ENCODE peak calls at places on chromosome 2, in eight cellular contexts. Z is GM23338, B is transverse colon, X is K562, H is Panc1, N is SK-N-SH, I is spleen, F is stomach. Y is an unnamed sample.
A peak's percentile ranks its signal among the peaks of the same experiment; 100 is the strongest.

GRCh38 chr2:109396338-109397180 is 217.2 kb downstream of the SEPTIN10 start:
- DNase-seq in Z (peak; percentile 37), B (no peak), X (no peak), H (no peak), N (no peak), I (no peak), F (no peak), Y (no peak)

GRCh38 chr2:15613736-15614429 is 22.2 kb downstream of the DDX1 start:
- DNase-seq in Z (no peak), B (no peak), X (no peak), H (no peak), N (no peak), I (no peak), F (no peak), Y (no peak)

GRCh38 chr2:143807192-143807591 is 678.0 kb downstream of the ARHGAP15 start:
- DNase-seq in Z (no peak), B (no peak), X (no peak), H (no peak), N (no peak), I (no peak), F (no peak), Y (no peak)

GRCh38 chr2:150145312-150145711 is 342.2 kb downstream of the RND3 start:
- DNase-seq in Z (no peak), B (no peak), X (no peak), H (no peak), N (no peak), I (no peak), F (no peak), Y (no peak)

GRCh38 chr2:73903313-73903712 is 10.5 kb downstream of the ACTG2 start:
- DNase-seq in Z (no peak), B (no peak), X (no peak), H (no peak), N (no peak), I (no peak), F (no peak), Y (no peak)

GRCh38 chr2:23901966-23902942 is 24.7 kb downstream of the ATAD2B start:
- DNase-seq in Z (no peak), B (no peak), X (no peak), H (no peak), N (no peak), I (no peak), F (no peak), Y (no peak)

GRCh38 chr2:112141623-112142001 is 3.4 kb downstream of the FBLN7 start:
- DNase-seq in Z (no peak), B (no peak), X (no peak), H (no peak), N (no peak), I (no peak), F (no peak), Y (no peak)

GRCh38 chr2:226088366-226088674 is 688.8 kb downstream of the NYAP2 start:
- DNase-seq in Z (no peak), B (no peak), X (no peak), H (no peak), N (no peak), I (peak; percentile 66), F (no peak), Y (no peak)

GRCh38 chr2:112048887-112049286 is 6.2 kb upstream of the TMEM87B start:
- DNase-seq in Z (peak; percentile 64), B (peak; percentile 20), X (peak; percentile 29), H (peak; percentile 54), N (peak; percentile 42), I (no peak), F (no peak), Y (no peak)

GRCh38 chr2:21395366-21395765 is 271.6 kb downstream of the TDRD15 start:
- DNase-seq in Z (peak; percentile 4), B (no peak), X (no peak), H (no peak), N (peak; percentile 29), I (no peak), F (no peak), Y (no peak)

GRCh38 chr2:75100011-75100680 is 99.2 kb downstream of the TACR1 start:
- DNase-seq in Z (no peak), B (no peak), X (no peak), H (no peak), N (peak; percentile 7), I (no peak), F (no peak), Y (no peak)

GRCh38 chr2:238699307-238700121 is 148.4 kb upstream of the TWIST2 start:
- DNase-seq in Z (no peak), B (no peak), X (no peak), H (no peak), N (no peak), I (no peak), F (no peak), Y (no peak)

GRCh38 chr2:233974530-233975071 is 57.4 kb downstream of the TRPM8 start:
- DNase-seq in Z (no peak), B (no peak), X (no peak), H (peak; percentile 95), N (peak; percentile 32), I (no peak), F (no peak), Y (peak; percentile 49)

GRCh38 chr2:133591164-133591563 is 22.9 kb upstream of the NCKAP5 start:
- DNase-seq in Z (peak; percentile 7), B (peak; percentile 30), X (no peak), H (no peak), N (peak; percentile 6), I (no peak), F (peak; percentile 42), Y (no peak)

GRCh38 chr2:230472619-230473018 is 56.6 kb downstream of the SP100 start:
- DNase-seq in Z (no peak), B (no peak), X (no peak), H (no peak), N (no peak), I (no peak), F (no peak), Y (no peak)

GRCh38 chr2:138787053-138787666 is 7.0 kb upstream of the NXPH2 start:
- DNase-seq in Z (peak; percentile 56), B (no peak), X (no peak), H (peak; percentile 18), N (peak; percentile 49), I (no peak), F (no peak), Y (no peak)

GRCh38 chr2:168545439-168546082 is 89.5 kb downstream of the CERS6 start:
- DNase-seq in Z (no peak), B (no peak), X (no peak), H (peak; percentile 2), N (no peak), I (no peak), F (no peak), Y (no peak)

DNA sequence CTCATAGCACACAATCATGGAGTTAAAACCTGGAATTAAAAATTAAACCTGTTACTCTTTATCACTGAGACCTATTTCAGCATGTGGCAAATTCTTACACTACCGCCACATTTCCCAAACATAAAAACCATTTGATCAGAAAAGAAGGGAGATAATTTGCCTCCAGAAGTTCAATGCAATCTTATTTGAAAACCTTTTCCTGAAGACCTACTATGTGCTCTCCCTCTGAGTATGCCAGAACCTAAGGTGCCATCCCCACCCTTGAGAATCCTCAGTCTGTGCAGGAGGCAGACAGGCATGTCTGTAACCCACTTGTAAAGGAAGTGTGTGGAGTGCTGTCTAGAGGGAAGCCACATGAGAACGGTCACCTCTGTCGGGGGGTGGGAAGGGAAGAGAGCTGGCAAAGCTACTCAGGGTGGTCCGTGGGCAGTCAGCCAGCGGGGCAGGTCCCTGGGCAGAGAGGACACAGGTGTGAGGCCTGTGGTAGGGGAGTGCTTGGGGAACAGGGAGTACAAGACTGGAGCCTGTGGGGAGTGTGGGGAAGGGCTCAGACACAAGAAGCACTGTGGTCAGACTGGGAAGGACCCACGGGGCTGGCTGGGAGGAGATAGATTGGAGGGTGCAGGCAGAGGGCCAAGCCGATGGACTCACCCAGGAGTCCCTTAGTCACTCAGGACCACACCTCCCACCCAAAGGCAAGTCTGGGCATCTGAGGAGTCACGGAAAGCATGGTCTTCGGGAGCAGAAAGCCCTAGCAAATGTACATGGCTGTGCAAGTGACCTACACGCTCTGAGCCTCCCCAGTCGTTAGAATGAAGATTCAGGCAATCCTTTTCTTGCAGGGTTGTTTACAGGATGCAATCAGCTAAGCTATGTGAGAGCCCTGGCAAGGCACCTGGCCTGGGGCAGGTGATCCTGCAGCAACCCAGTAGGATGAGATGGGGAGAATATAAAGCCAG is 22.8 kb downstream of the CRACDL start:
- DNase-seq in Z (no peak), B (no peak), X (no peak), H (no peak), N (no peak), I (peak; percentile 59), F (peak; percentile 24), Y (no peak)
- H3K4me1 ChIP-seq in Z (peaks cover 15% of the 10 kb centered on the region), B (peaks cover 9% of the 10 kb centered on the region), X (no peaks in the 10 kb centered on the region), H (peaks cover 31% of the 10 kb centered on the region), N (peaks cover 48% of the 10 kb centered on the region), I (peaks cover 35% of the 10 kb centered on the region), F (peaks cover 58% of the 10 kb centered on the region), Y (peaks cover 13% of the 10 kb centered on the region)

GRCh38 chr2:30678410-30679137 is 128.7 kb downstream of the CAPN13 start:
- DNase-seq in Z (no peak), B (no peak), X (no peak), H (no peak), N (no peak), I (no peak), F (peak; percentile 8), Y (no peak)
- H3K4me3 ChIP-seq in Z (no peak overlapping the region), B (no peak overlapping the region), X (no peak overlapping the region), H (no peak overlapping the region), N (no peak overlapping the region), I (no peak overlapping the region), F (no peak overlapping the region), Y (no peak overlapping the region)

GRCh38 chr2:6864251-6864758 is 1.4 kb downstream of the CMPK2 start:
- DNase-seq in Z (no peak), B (no peak), X (no peak), H (no peak), N (no peak), I (no peak), F (no peak), Y (no peak)

GRCh38 chr2:6864938-6865345 is 765 bp downstream of the CMPK2 start:
- DNase-seq in Z (peak; percentile 21), B (peak; percentile 16), X (no peak), H (no peak), N (no peak), I (peak; percentile 91), F (peak; percentile 30), Y (no peak)

GRCh38 chr2:6866239-6866745 is 585 bp upstream of the CMPK2 start:
- DNase-seq in Z (peak; percentile 50), B (peak; percentile 42), X (peak; percentile 29), H (no peak), N (peak; percentile 60), I (peak; percentile 77), F (peak; percentile 44), Y (no peak)

GRCh38 chr2:6865346-6866238 is at the start of gene CMPK2:
- DNase-seq in Z (peak; percentile 84), B (peak; percentile 85), X (peak; percentile 83), H (no peak), N (peak; percentile 95), I (peak; percentile 95), F (peak; percentile 85), Y (no peak)

DNA sequence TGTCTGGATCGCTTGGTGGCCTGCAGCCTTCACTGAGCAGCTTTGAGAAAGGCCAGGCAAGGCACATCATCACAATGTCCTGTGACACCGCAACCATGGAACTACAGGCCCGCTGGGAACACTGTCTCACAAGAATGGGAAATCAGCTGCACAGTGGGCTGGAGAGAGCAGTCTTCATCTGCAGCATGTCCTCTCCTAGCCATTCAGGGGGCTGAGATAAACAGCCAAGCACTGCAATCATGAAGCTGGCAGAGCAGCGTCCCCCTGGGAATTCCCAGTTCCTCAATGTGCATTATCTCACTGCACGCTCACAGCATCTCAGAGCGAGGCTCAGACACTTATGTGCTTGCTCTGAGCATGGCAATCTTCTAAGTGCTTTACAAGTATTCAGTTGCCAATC is 1.9 kb downstream of the CMPK2 start:
- DNase-seq in Z (no peak), B (no peak), X (no peak), H (no peak), N (peak; percentile 14), I (no peak), F (no peak), Y (no peak)
- TF ChIP-seq POLR2AphosphoS5 in Z (no peak), B (no peak), X (no peak), H (no peak), N (no peak), I (no peak), F (no peak), Y (no peak)

GRCh38 chr2:85611217-85611704 is 605 bp downstream of the C2orf68 start:
- DNase-seq in Z (no peak), B (no peak), X (no peak), H (no peak), N (peak; percentile 31), I (no peak), F (no peak), Y (no peak)
- H3K4me1 ChIP-seq in Z (peaks cover 3% of the 10 kb centered on the region), B (peaks cover 10% of the 10 kb centered on the region), X (peaks cover 4% of the 10 kb centered on the region), H (no peaks in the 10 kb centered on the region), N (peaks cover under 1% of the 10 kb centered on the region), I (peaks cover 73% of the 10 kb centered on the region), F (peaks cover 65% of the 10 kb centered on the region), Y (peaks cover 8% of the 10 kb centered on the region)